ENCODE peak calls at places on chromosomes 3 and 15, in four cellular contexts. One of them, this sample, is unnamed. For H3K4me1, the result is how much of the 10 kb centered on the place peaks cover.

GRCh38 chr3:154060606-154061380 is 60.4 kb upstream of the ARHGEF26 start:
- DNase-seq in K562: no peak
- DNase-seq in HepG2: no peak
- DNase-seq in psoas muscle: no peak
- DNase-seq in this sample: peak

GRCh38 chr3:71523628-71524027 is 59.9 kb downstream of the FOXP1 start:
- DNase-seq in K562: no peak
- DNase-seq in HepG2: no peak
- DNase-seq in psoas muscle: no peak
- DNase-seq in this sample: no peak

GRCh38 chr15:64622410-64623260 is 152.8 kb downstream of the RBPMS2 start:
- DNase-seq in K562: no peak
- DNase-seq in HepG2: no peak
- DNase-seq in psoas muscle: no peak
- DNase-seq in this sample: no peak

GRCh38 chr3:16670191-16670590 is 65.0 kb upstream of the DAZL start:
- DNase-seq in K562: no peak
- DNase-seq in HepG2: no peak
- DNase-seq in psoas muscle: no peak
- DNase-seq in this sample: no peak

GRCh38 chr3:96294143-96294542 is 520.3 kb upstream of the EPHA6 start:
- DNase-seq in K562: no peak
- DNase-seq in HepG2: no peak
- DNase-seq in psoas muscle: no peak
- DNase-seq in this sample: no peak

GRCh38 chr3:49703443-49703927 is 14.1 kb downstream of the RNF123 start:
- DNase-seq in K562: peak
- DNase-seq in HepG2: peak
- DNase-seq in psoas muscle: peak
- DNase-seq in this sample: peak

GRCh38 chr15:94026458-94026967 is 204.8 kb upstream of the MCTP2 start:
- DNase-seq in K562: no peak
- DNase-seq in HepG2: no peak
- DNase-seq in psoas muscle: no peak
- DNase-seq in this sample: peak

GRCh38 chr3:171266034-171266805 is 194.0 kb downstream of the TNIK start:
- DNase-seq in K562: no peak
- DNase-seq in HepG2: no peak
- DNase-seq in psoas muscle: no peak
- DNase-seq in this sample: no peak

GRCh38 chr15:29688981-29689723 is 133.1 kb downstream of the TJP1 start:
- DNase-seq in K562: no peak
- DNase-seq in HepG2: no peak
- DNase-seq in psoas muscle: no peak
- DNase-seq in this sample: no peak

GRCh38 chr15:77541421-77542181 is 91.1 kb downstream of the LINGO1 start:
- DNase-seq in K562: no peak
- DNase-seq in HepG2: no peak
- DNase-seq in psoas muscle: no peak
- DNase-seq in this sample: no peak

GRCh38 chr3:158273646-158274045 is 163.8 kb downstream of the RSRC1 start:
- DNase-seq in K562: no peak
- DNase-seq in HepG2: no peak
- DNase-seq in psoas muscle: no peak
- DNase-seq in this sample: no peak

GRCh38 chr15:31930967-31931366 is 99.3 kb upstream of the CHRNA7 start:
- DNase-seq in K562: no peak
- DNase-seq in HepG2: no peak
- DNase-seq in psoas muscle: no peak
- DNase-seq in this sample: no peak

GRCh38 chr3:11764931-11765363 is 81.7 kb downstream of the TAMM41 start:
- DNase-seq in K562: no peak
- DNase-seq in HepG2: no peak
- DNase-seq in psoas muscle: no peak
- DNase-seq in this sample: no peak

GRCh38 chr3:57130426-57131209 is 34.5 kb downstream of the IL17RD start:
- DNase-seq in K562: no peak
- DNase-seq in HepG2: no peak
- DNase-seq in psoas muscle: peak
- DNase-seq in this sample: peak

GRCh38 chr3:195556390-195556789 is 13.3 kb upstream of the PPP1R2 start:
- DNase-seq in K562: peak
- DNase-seq in HepG2: no peak
- DNase-seq in psoas muscle: peak
- DNase-seq in this sample: no peak

GRCh38 chr15:100707229-100707628 is 104.8 kb downstream of the ASB7 start:
- DNase-seq in K562: no peak
- DNase-seq in HepG2: no peak
- DNase-seq in psoas muscle: no peak
- DNase-seq in this sample: no peak

GRCh38 chr3:45830121-45830520 is 11.8 kb downstream of the LZTFL1 start:
- DNase-seq in K562: no peak
- DNase-seq in HepG2: no peak
- DNase-seq in psoas muscle: no peak
- DNase-seq in this sample: no peak

GRCh38 chr3:159200176-159200575 is 398.3 kb downstream of the MFSD1 start:
- DNase-seq in K562: no peak
- DNase-seq in HepG2: no peak
- DNase-seq in psoas muscle: no peak
- DNase-seq in this sample: no peak

GRCh38 chr3:138921316-138922292 is 25.3 kb downstream of the FOXL2 start:
- DNase-seq in K562: no peak
- DNase-seq in HepG2: peak
- DNase-seq in psoas muscle: no peak
- DNase-seq in this sample: no peak

GRCh38 chr3:161630791-161631190 is 134.2 kb downstream of the OTOL1 start:
- DNase-seq in K562: no peak
- DNase-seq in HepG2: no peak
- DNase-seq in psoas muscle: no peak
- DNase-seq in this sample: peak

GRCh38 chr3:179801263-179801662 is 148.4 kb downstream of the USP13 start:
- DNase-seq in K562: no peak
- DNase-seq in HepG2: peak
- DNase-seq in psoas muscle: no peak
- DNase-seq in this sample: peak

GRCh38 chr3:140571836-140572235 is 106.0 kb upstream of the TRIM42 start:
- DNase-seq in K562: no peak
- DNase-seq in HepG2: no peak
- DNase-seq in psoas muscle: no peak
- DNase-seq in this sample: no peak

GRCh38 chr3:43212914-43213611 is 73.3 kb upstream of the SNRK start:
- DNase-seq in K562: no peak
- DNase-seq in HepG2: no peak
- DNase-seq in psoas muscle: no peak
- DNase-seq in this sample: no peak

GRCh38 chr15:95944856-95945255 is 385.6 kb upstream of the NR2F2 start:
- DNase-seq in K562: no peak
- DNase-seq in HepG2: no peak
- DNase-seq in psoas muscle: no peak
- DNase-seq in this sample: no peak

DNA sequence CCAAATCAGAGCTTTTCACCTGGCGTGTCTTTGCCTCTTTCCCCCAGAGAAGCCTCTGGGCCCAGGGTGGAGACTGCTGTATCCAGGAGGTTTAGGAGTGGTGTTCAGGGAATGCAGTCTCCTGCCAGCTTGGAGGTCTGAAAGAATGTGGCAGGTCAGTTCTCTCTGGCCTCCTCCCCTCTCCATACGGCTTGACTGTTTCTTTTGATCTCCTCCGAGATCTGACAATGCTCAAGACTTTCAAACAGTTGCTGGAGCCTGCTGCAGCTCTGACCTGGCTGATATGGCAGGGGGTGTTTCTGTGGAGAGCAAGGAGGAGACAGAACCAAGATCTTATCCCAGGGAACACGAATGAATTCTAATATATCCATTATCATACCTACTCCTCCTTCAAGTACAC is 24.7 kb upstream of the TM4SF4 start:
- DNase-seq in K562: no peak
- DNase-seq in HepG2: no peak
- DNase-seq in psoas muscle: no peak
- DNase-seq in this sample: no peak
- H3K4me1 ChIP-seq in K562: under half
- H3K4me1 ChIP-seq in HepG2: under half
- H3K4me1 ChIP-seq in psoas muscle: under half
- H3K4me1 ChIP-seq in this sample: under half

DNA sequence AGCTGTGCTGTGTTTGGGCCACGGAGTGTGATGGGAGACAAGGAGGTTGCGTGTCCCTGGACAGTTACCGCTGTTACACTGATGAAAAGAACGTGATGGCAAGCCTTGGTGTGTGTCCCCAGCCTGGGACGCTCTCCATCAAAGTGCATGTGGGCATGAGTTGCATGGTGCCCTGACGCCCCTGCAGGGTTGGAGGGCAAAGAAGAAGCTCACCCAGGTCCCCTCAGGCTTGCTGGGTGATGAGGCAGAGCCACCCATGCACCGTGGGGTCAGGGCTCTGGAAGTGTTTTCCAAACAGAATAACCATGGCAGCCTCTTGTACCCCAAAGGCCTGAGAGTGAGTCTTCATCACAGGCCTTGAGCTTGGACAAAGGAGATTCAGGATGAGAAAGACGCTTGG is 189.2 kb downstream of the ATP10A start:
- DNase-seq in K562: no peak
- DNase-seq in HepG2: no peak
- DNase-seq in psoas muscle: no peak
- DNase-seq in this sample: no peak
- H3K4me1 ChIP-seq in K562: under half
- H3K4me1 ChIP-seq in HepG2: under half
- H3K4me1 ChIP-seq in psoas muscle: half or more
- H3K4me1 ChIP-seq in this sample: under half

GRCh38 chr15:59352683-59353082 is 20.0 kb downstream of the MYO1E start:
- DNase-seq in K562: no peak
- DNase-seq in HepG2: no peak
- DNase-seq in psoas muscle: no peak
- DNase-seq in this sample: no peak
- H3K4me1 ChIP-seq in K562: under half
- H3K4me1 ChIP-seq in HepG2: under half
- H3K4me1 ChIP-seq in psoas muscle: under half
- H3K4me1 ChIP-seq in this sample: under half

DNA sequence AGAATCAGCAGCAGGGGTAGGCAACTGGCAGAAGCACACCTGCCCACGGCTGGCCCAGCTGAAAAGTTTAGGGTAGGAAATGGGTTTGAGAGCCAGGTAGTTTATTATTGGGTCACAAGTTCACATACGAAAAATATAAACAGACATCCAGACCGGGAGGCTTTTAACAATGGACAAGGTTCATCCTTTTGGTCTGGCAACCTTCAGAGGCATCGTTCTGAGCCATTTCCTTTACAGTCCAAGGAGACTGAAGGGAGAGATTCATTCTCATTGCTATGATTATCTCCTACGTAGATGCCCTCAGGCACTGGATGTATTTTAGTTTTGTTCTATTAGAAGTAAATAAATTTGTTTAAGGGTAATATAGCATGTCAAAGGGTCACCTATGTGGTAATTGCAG is 248.0 kb upstream of the THBS1 start:
- DNase-seq in K562: no peak
- DNase-seq in HepG2: no peak
- DNase-seq in psoas muscle: no peak
- DNase-seq in this sample: no peak
- H3K4me1 ChIP-seq in K562: under half
- H3K4me1 ChIP-seq in HepG2: under half
- H3K4me1 ChIP-seq in psoas muscle: under half
- H3K4me1 ChIP-seq in this sample: under half

GRCh38 chr3:69094467-69095205 is 9.9 kb downstream of the ARL6IP5 start:
- DNase-seq in K562: no peak
- DNase-seq in HepG2: no peak
- DNase-seq in psoas muscle: no peak
- DNase-seq in this sample: no peak

GRCh38 chr3:69097407-69098086 is 12.8 kb downstream of the ARL6IP5 start:
- DNase-seq in K562: no peak
- DNase-seq in HepG2: no peak
- DNase-seq in psoas muscle: no peak
- DNase-seq in this sample: no peak

GRCh38 chr3:69096299-69096698 is 11.6 kb downstream of the ARL6IP5 start:
- DNase-seq in K562: no peak
- DNase-seq in HepG2: no peak
- DNase-seq in psoas muscle: no peak
- DNase-seq in this sample: no peak

GRCh38 chr3:69092030-69092513 is 7.3 kb downstream of the ARL6IP5 start:
- DNase-seq in K562: no peak
- DNase-seq in HepG2: no peak
- DNase-seq in psoas muscle: no peak
- DNase-seq in this sample: no peak

GRCh38 chr3:69095636-69096035 is 10.9 kb downstream of the ARL6IP5 start:
- DNase-seq in K562: peak
- DNase-seq in HepG2: no peak
- DNase-seq in psoas muscle: no peak
- DNase-seq in this sample: no peak
- H3K4me1 ChIP-seq in K562: under half
- H3K4me1 ChIP-seq in HepG2: under half
- H3K4me1 ChIP-seq in psoas muscle: half or more
- H3K4me1 ChIP-seq in this sample: under half

This sample was measured in hepatocyte.